ENCODE peak calls at places on chromosomes 4 and X, in eight cellular contexts. G, Z, C, E, O, X, B and U are unnamed samples.

GRCh38 chrX:148662014-148662413 is 161.6 kb downstream of the AFF2 start:
- DNase-seq in E (no peak), Z (no peak), C (no peak), B (no peak), X (no peak), O (no peak), G (no peak), U (no peak)

GRCh38 chr4:79576480-79576803 is 168.4 kb upstream of the GK2 start:
- DNase-seq in C (peak; percentile 14), X (no peak), O (no peak), G (no peak), Z (peak; percentile 55), E (no peak), B (no peak), U (no peak)

GRCh38 chrX:85109235-85109634 is 105.6 kb downstream of the APOOL start:
- DNase-seq in B (no peak), E (no peak), O (peak; percentile 16), Z (peak; percentile 54), G (no peak), C (peak; percentile 6), X (no peak), U (no peak)

GRCh38 chrX:109537324-109537665 is 651 bp downstream of the NXT2 start:
- DNase-seq in G (no peak), E (no peak), Z (no peak), B (no peak), C (peak; percentile 59), X (no peak), O (no peak), U (no peak)

GRCh38 chrX:56429581-56429980 is 133.8 kb upstream of the UBQLN2 start:
- DNase-seq in O (no peak), X (no peak), G (no peak), E (no peak), B (no peak), Z (no peak), C (no peak), U (no peak)

GRCh38 chr4:182917182-182918043 is at the start of gene DCTD:
- DNase-seq in O (peak; percentile 85), G (peak; percentile 50), C (peak; percentile 79), E (peak; percentile 39), X (peak; percentile 84), B (peak; percentile 72), Z (peak; percentile 93), U (peak; percentile 88)

GRCh38 chrX:78333521-78333920 is 6.1 kb upstream of the CYSLTR1 start:
- DNase-seq in E (no peak), Z (peak; percentile 49), B (peak; percentile 0), G (no peak), X (no peak), O (peak; percentile 15), C (no peak), U (no peak)

GRCh38 chr4:21802406-21802805 is 146.2 kb downstream of the KCNIP4 start:
- DNase-seq in C (no peak), X (no peak), O (no peak), E (no peak), B (no peak), Z (no peak), G (no peak), U (no peak)

GRCh38 chr4:124018383-124019317 is 622.1 kb downstream of the SPRY1 start:
- DNase-seq in Z (peak; percentile 50), E (no peak), X (peak; percentile 39), B (no peak), O (peak; percentile 40), G (no peak), C (no peak), U (peak; percentile 34)

GRCh38 chrX:132737743-132738142 is 220.7 kb downstream of the HS6ST2 start:
- DNase-seq in O (no peak), G (no peak), B (peak; percentile 2), C (peak; percentile 30), E (no peak), X (no peak), Z (no peak), U (no peak)

GRCh38 chrX:53481816-53482485 is 47.8 kb upstream of the HSD17B10 start:
- DNase-seq in B (peak; percentile 16), Z (peak; percentile 73), E (peak; percentile 2), X (peak; percentile 18), G (peak; percentile 4), C (peak; percentile 68), O (peak; percentile 40), U (peak; percentile 43)

GRCh38 chrX:25009407-25009806 is 6.4 kb downstream of the ARX start:
- DNase-seq in Z (no peak), C (no peak), E (no peak), B (no peak), G (no peak), X (no peak), O (no peak), U (no peak)